ENCODE peak calls at places on chromosome 1, in seven cellular contexts. M is stimulated activated CD8-positive, alpha-beta memory T cell treated with anti-CD3 and anti-CD28 coated beads, Interleukin-15, amount 100 ng/mL, for 1 hour; Q is Right ventricle myocardium superior; V is nephron progenitor cell; S is RWPE1; L is IMR-90; H is right cardiac atrium. K is an unnamed sample.

GRCh38 chr1:118783095-118783758 is 204.9 kb downstream of the TBX15 start:
- DNase-seq in S (no peak), M (no peak), H (no peak), L (no peak), Q (no peak), V (no peak), K (no peak)

GRCh38 chr1:227508431-227508830 is 54.9 kb upstream of the ZNF678 start:
- DNase-seq in S (no peak), H (no peak), Q (no peak), V (no peak), M (no peak), L (no peak), K (no peak)

GRCh38 chr1:7352364-7352763 is 418.7 kb upstream of the VAMP3 start:
- DNase-seq in M (no peak), V (no peak), H (no peak), S (no peak), L (no peak), Q (no peak), K (peak)

GRCh38 chr1:198495635-198496034 is 44.8 kb downstream of the ATP6V1G3 start:
- DNase-seq in Q (no peak), M (no peak), L (no peak), S (no peak), H (no peak), V (no peak), K (no peak)

GRCh38 chr1:112712191-112712590 is 2.9 kb downstream of the PPM1J start:
- DNase-seq in S (no peak), H (no peak), L (no peak), M (no peak), Q (no peak), V (no peak), K (no peak)

GRCh38 chr1:167474191-167474641 is 44.1 kb downstream of the CD247 start:
- DNase-seq in S (no peak), H (no peak), Q (no peak), V (no peak), L (no peak), M (no peak), K (no peak)

GRCh38 chr1:17438176-17438976 is 1.1 kb downstream of the RCC2 start:
- DNase-seq in H (peak), V (peak), S (no peak), L (peak), Q (peak), M (peak), K (peak)

GRCh38 chr1:115492019-115492595 is 149.7 kb upstream of the VANGL1 start:
- DNase-seq in V (no peak), S (no peak), H (no peak), Q (no peak), L (no peak), M (no peak), K (no peak)

GRCh38 chr1:182281541-182281940 is 110.0 kb downstream of the GLUL start:
- DNase-seq in S (no peak), Q (no peak), L (no peak), V (no peak), H (peak), M (no peak), K (no peak)

GRCh38 chr1:232149302-232150201 is 480.4 kb downstream of the SIPA1L2 start:
- DNase-seq in M (no peak), V (no peak), H (no peak), L (peak), Q (no peak), S (peak), K (no peak)

GRCh38 chr1:9542425-9542824 is 3.2 kb downstream of the SLC25A33 start:
- DNase-seq in M (no peak), Q (no peak), H (no peak), S (no peak), V (no peak), L (peak), K (peak)

GRCh38 chr1:37630426-37631038 is 4.2 kb downstream of the RSPO1 start:
- DNase-seq in V (no peak), H (no peak), Q (no peak), S (no peak), M (no peak), L (no peak), K (no peak)

GRCh38 chr1:203202431-203203245 is 16.1 kb upstream of the CHI3L1 start:
- DNase-seq in V (no peak), S (no peak), Q (peak), H (peak), M (no peak), L (peak), K (no peak)

GRCh38 chr1:3003941-3004270 is 17.4 kb upstream of the ACTRT2 start:
- DNase-seq in Q (no peak), L (no peak), H (no peak), M (no peak), S (no peak), V (no peak), K (no peak)

GRCh38 chr1:81430955-81431646 is 369.6 kb upstream of the ADGRL2 start:
- DNase-seq in L (no peak), V (no peak), Q (no peak), S (no peak), M (no peak), H (no peak), K (no peak)

GRCh38 chr1:53166366-53166765 is 23.9 kb upstream of the SLC1A7 start:
- DNase-seq in M (no peak), V (no peak), Q (no peak), H (no peak), L (no peak), S (no peak), K (no peak)

GRCh38 chr1:223326776-223327175 is 37.2 kb downstream of the SUSD4 start:
- DNase-seq in M (no peak), H (no peak), S (no peak), L (peak), V (no peak), Q (no peak), K (no peak)

K was measured in NCI-H2081.